ENCODE peak calls at places on chromosome 10, in nine cellular contexts. V, J, I, Y, N, Z, X, M and S are unnamed samples.

GRCh38 chr10:126119591-126119990 is 223.2 kb downstream of the FANK1 start:
- DNase-seq in N (no peak), I (no peak), X (no peak), Y (no peak), V (no peak), M (no peak), Z (no peak), J (no peak), S (no peak)

GRCh38 chr10:35027567-35027966 is 62.6 kb downstream of the CUL2 start:
- DNase-seq in V (no peak), X (no peak), J (no peak), Y (no peak), M (no peak), Z (no peak), I (no peak), N (no peak), S (no peak)

GRCh38 chr10:71090330-71090729 is 122.0 kb upstream of the UNC5B start:
- DNase-seq in N (no peak), J (no peak), Y (no peak), X (no peak), I (no peak), V (no peak), Z (no peak), M (no peak), S (no peak)

GRCh38 chr10:49519717-49520116 is 19.2 kb downstream of the ERCC6 start:
- DNase-seq in N (no peak), I (no peak), J (no peak), Z (no peak), Y (no peak), V (no peak), X (no peak), M (no peak), S (no peak)

GRCh38 chr10:54906940-54907339 is 105.9 kb upstream of the PCDH15 start:
- DNase-seq in J (no peak), V (no peak), Y (no peak), Z (no peak), X (no peak), N (no peak), I (no peak), M (no peak), S (no peak)

GRCh38 chr10:95841711-95842498 is 65.9 kb upstream of the CC2D2B start:
- DNase-seq in Z (no peak), M (no peak), N (peak), I (no peak), Y (no peak), J (no peak), X (no peak), V (peak), S (no peak)

GRCh38 chr10:17226891-17227303 is 1.1 kb upstream of the VIM start:
- DNase-seq in N (no peak), M (no peak), Z (no peak), Y (no peak), I (no peak), X (no peak), J (no peak), V (no peak), S (no peak)

GRCh38 chr10:95467162-95467599 is 94.0 kb downstream of the SORBS1 start:
- DNase-seq in J (no peak), V (peak), M (no peak), I (peak), N (peak), Z (no peak), Y (no peak), X (no peak), S (peak)

GRCh38 chr10:23362879-23363787 is 18.5 kb upstream of the C10orf67 start:
- DNase-seq in Y (no peak), V (no peak), J (no peak), N (no peak), M (no peak), I (no peak), X (no peak), Z (no peak), S (no peak)

GRCh38 chr10:95400789-95401188 is 110.0 kb upstream of the PDLIM1 start:
- DNase-seq in N (no peak), J (no peak), V (no peak), Z (no peak), Y (no peak), X (no peak), I (no peak), M (no peak), S (no peak)

GRCh38 chr10:78950656-78951587 is 117.8 kb upstream of the ZMIZ1 start:
- DNase-seq in Y (no peak), X (no peak), N (no peak), M (no peak), V (no peak), I (no peak), J (no peak), Z (no peak), S (no peak)

GRCh38 chr10:46234026-46234425 is 52.8 kb upstream of the ANTXRL start:
- DNase-seq in V (no peak), X (no peak), N (no peak), Z (no peak), I (no peak), M (no peak), Y (peak), J (no peak), S (no peak)

GRCh38 chr10:6647811-6648526 is 67.9 kb upstream of the PRKCQ start:
- DNase-seq in M (peak), Z (no peak), J (no peak), N (peak), I (peak), X (no peak), V (peak), Y (no peak), S (peak)

GRCh38 chr10:3754727-3755439 is 30.1 kb downstream of the KLF6 start:
- DNase-seq in Y (no peak), N (peak), J (no peak), Z (no peak), V (no peak), I (no peak), X (no peak), M (no peak), S (no peak)

GRCh38 chr10:45471531-45472310 is 97.7 kb downstream of the ALOX5 start:
- DNase-seq in V (no peak), J (no peak), M (no peak), N (no peak), X (no peak), Z (no peak), Y (no peak), I (no peak), S (no peak)

GRCh38 chr10:76308946-76309529 is 877.6 kb downstream of the LRMDA start:
- DNase-seq in V (no peak), Z (no peak), J (no peak), M (no peak), Y (no peak), X (no peak), I (no peak), N (no peak), S (no peak)

GRCh38 chr10:58965855-58966254 is 210.6 kb upstream of the PHYHIPL start:
- DNase-seq in Y (no peak), N (no peak), Z (no peak), J (no peak), I (no peak), V (no peak), M (no peak), X (no peak), S (no peak)

GRCh38 chr10:70783056-70783684 is 2.0 kb downstream of the TBATA start:
- DNase-seq in J (no peak), Z (no peak), N (no peak), V (no peak), Y (no peak), M (no peak), X (no peak), I (no peak), S (no peak)

GRCh38 chr10:118311505-118311904 is 30.6 kb downstream of the FAM204A start:
- DNase-seq in M (no peak), X (no peak), Z (no peak), Y (no peak), J (no peak), I (no peak), N (no peak), V (no peak), S (no peak)

GRCh38 chr10:117370205-117370604 is 5.0 kb downstream of the PDZD8 start:
- DNase-seq in X (no peak), V (no peak), I (no peak), M (no peak), Y (no peak), J (no peak), N (no peak), Z (no peak), S (no peak)

GRCh38 chr10:11429439-11430052 is 181.9 kb downstream of the USP6NL start:
- DNase-seq in M (no peak), X (no peak), J (no peak), N (no peak), I (no peak), Y (no peak), V (no peak), Z (no peak), S (no peak)

GRCh38 chr10:25467861-25468260 is 293.1 kb downstream of the GPR158 start:
- DNase-seq in Y (no peak), Z (no peak), I (no peak), V (no peak), N (no peak), M (no peak), J (no peak), X (no peak), S (no peak)

GRCh38 chr10:61545170-61545569 is 92.0 kb upstream of the TMEM26 start:
- DNase-seq in Z (no peak), J (no peak), N (no peak), I (no peak), X (no peak), Y (no peak), M (no peak), V (no peak), S (no peak)

GRCh38 chr10:13759167-13759566 is 172.4 kb downstream of the PRPF18 start:
- DNase-seq in V (no peak), X (no peak), M (no peak), N (no peak), J (no peak), I (no peak), Z (no peak), Y (no peak), S (no peak)

GRCh38 chr10:84267503-84268126 is 22.8 kb downstream of the RGR start:
- DNase-seq in M (no peak), Z (no peak), V (peak), I (no peak), J (no peak), Y (no peak), X (no peak), N (peak), S (no peak)

GRCh38 chr10:9305018-9305655 is 1250.6 kb downstream of the GATA3 start:
- DNase-seq in V (no peak), J (no peak), X (no peak), I (no peak), Y (no peak), N (peak), Z (no peak), M (no peak), S (no peak)

GRCh38 chr10:101353692-101354583 is at the start of gene BTRC:
- DNase-seq in N (peak), V (peak), I (peak), Z (peak), J (peak), Y (peak), X (peak), M (peak), S (peak)
- TF ChIP-seq POLR2A in N (peak), V (peak), I (peak), Z (peak), J (no peak), Y (peak), X (no peak), M (peak), S (no peak)

GRCh38 chr10:88390041-88390440 is 193.1 kb downstream of the RNLS start:
- DNase-seq in J (no peak), Y (no peak), M (no peak), Z (no peak), I (no peak), V (no peak), N (no peak), X (no peak), S (no peak)
- TF ChIP-seq POLR2A in J (no peak), Y (no peak), M (no peak), Z (no peak), I (no peak), V (no peak), N (no peak), X (no peak), S (no peak)

DNA sequence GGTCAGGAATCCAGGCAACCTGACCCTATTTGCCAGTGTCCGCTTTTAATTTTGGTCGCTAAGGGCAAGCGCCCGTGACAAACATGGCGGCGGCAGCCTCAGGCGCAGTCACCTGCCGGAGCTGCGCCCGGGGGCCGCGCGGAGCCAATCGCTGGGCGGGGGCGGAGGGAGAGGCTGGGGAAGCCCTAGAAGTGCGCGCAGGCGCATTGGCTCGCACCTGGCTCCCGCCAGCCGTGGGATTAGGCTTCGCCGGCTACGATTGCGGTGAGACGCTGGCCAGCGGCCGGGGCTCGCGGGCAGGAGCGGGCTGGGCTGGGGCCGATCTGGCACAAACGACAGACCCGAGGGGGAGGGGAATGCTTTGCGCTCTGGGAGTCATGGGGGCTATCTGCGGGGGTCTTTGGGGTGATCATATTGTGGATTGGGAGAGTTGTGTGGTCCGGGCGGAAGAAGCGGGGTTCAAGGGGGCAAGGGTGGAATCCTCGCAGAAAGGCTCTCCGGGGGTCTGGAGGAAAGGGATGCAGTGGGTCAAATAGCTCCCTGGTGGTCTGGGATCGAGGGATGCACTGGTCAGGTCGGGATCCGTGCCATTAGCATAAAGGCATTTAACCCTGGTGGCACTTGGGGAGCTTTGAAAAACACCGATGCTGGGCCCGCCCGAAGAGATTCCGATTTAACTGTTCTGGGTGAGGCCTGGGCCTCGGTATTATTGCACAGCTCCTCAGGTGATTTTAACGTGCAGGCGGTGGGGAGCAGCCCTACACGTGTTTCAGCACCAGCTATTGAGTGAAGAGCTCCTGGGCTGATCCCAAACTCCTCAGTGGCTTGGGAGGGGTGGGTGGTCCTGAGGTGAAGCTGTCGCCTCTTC is 10.1 kb upstream of the C10orf95 start:
- DNase-seq in J (peak), N (peak), X (peak), V (peak), I (peak), M (peak), Y (peak), Z (peak), S (peak)
- TF ChIP-seq POLR2A in J (no peak), N (peak), X (no peak), V (peak), I (peak), M (no peak), Y (no peak), Z (no peak), S (no peak)

GRCh38 chr10:103660364-103661197 is 167.1 kb downstream of the NEURL1 start:
- DNase-seq in Z (peak), V (no peak), I (no peak), J (peak), Y (no peak), X (no peak), M (no peak), N (no peak), S (no peak)

GRCh38 chr10:103661951-103662405 is 168.5 kb downstream of the NEURL1 start:
- DNase-seq in I (no peak), X (no peak), Z (no peak), V (no peak), M (no peak), Y (no peak), J (no peak), N (no peak), S (no peak)

GRCh38 chr10:103663802-103664201 is 170.3 kb downstream of the NEURL1 start:
- DNase-seq in J (peak), M (no peak), X (no peak), V (no peak), Y (peak), I (peak), Z (no peak), N (no peak), S (no peak)

GRCh38 chr10:103659674-103660363 is 166.3 kb downstream of the NEURL1 start:
- DNase-seq in V (peak), Y (peak), I (peak), J (peak), N (no peak), X (no peak), M (peak), Z (no peak), S (no peak)

DNA sequence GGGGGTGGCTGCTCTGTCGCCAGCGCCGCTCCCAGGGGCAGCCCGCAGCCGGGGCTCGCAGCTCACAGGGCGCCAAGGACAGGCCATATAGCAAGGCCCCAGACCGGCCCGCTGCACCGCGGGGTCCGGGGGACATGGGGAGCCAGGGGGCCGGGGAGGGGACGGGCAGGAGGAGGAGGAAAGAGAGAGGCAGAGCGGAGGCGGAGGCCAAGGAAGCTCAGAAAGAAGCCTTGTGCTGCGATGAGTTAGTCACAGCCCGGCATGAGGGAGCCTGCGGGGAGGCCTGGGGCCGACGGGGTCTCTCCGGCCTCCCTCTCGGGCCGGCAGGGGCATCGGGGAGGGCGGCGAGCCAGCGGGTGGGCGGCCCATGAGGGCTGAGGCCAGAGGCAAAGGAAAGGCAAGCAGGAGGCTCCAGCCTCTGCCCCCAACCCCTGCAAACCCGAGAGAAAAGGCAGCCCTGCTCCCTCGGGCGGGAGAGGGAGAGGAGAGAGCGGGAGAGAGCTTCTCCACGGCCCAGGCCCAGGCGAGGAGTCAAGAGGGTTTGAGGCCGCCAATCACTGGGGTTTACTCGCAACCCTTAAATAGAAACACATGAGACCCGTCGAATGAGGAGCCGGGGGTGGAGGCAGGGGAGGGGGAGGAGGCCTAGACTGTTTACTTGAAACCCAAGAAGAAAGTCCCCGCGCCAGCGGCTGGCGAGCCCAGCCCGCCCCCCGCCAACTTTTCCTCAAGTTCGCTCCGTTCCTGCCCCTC is 167.9 kb downstream of the NEURL1 start:
- DNase-seq in Z (peak), V (peak), I (peak), M (no peak), X (no peak), J (peak), Y (no peak), N (no peak), S (peak)
- TF ChIP-seq POLR2A in Z (peak), V (peak), I (peak), M (no peak), X (no peak), J (no peak), Y (peak), N (no peak), S (peak)

GRCh38 chr10:124918906-124919305 is 23.0 kb upstream of the ZRANB1 start:
- DNase-seq in N (no peak), I (no peak), V (no peak), M (no peak), X (no peak), Y (no peak), J (no peak), Z (no peak), S (no peak)

GRCh38 chr10:124917939-124918830 is 23.7 kb upstream of the ZRANB1 start:
- DNase-seq in Z (no peak), N (no peak), I (peak), V (no peak), Y (no peak), M (no peak), X (no peak), J (no peak), S (peak)

GRCh38 chr10:124917168-124917938 is 24.6 kb upstream of the ZRANB1 start:
- DNase-seq in N (no peak), X (no peak), I (peak), Z (peak), M (peak), J (no peak), Y (peak), V (peak), S (no peak)

GRCh38 chr10:124916098-124916584 is 25.8 kb upstream of the ZRANB1 start:
- DNase-seq in X (no peak), N (no peak), V (no peak), M (no peak), Z (no peak), Y (no peak), J (no peak), I (no peak), S (no peak)

GRCh38 chr10:124916585-124917167 is 25.2 kb upstream of the ZRANB1 start:
- DNase-seq in X (peak), Z (peak), Y (peak), N (peak), J (peak), M (peak), V (peak), I (peak), S (peak)
- TF ChIP-seq POLR2A in X (no peak), Z (peak), Y (peak), N (peak), J (peak), M (peak), V (peak), I (peak), S (peak)